ENCODE peak calls at places on chromosomes 13 and 19, in four cellular contexts. O is activated T-cell treated with anti-CD3 and anti-CD28 coated beads, Interleukin-2, amount 50 U/mL, for 1 hour; P is C1 segment of cervical spinal cord; V is NCI-H1092. M is an unnamed sample.

GRCh38 chr19:7928741-7929701 is 3.1 kb upstream of the CTXN1 start:
- DNase-seq in O (peak), V (no peak), P (no peak), M (peak)

GRCh38 chr13:36880961-36881360 is 39.1 kb downstream of the SMAD9 start:
- DNase-seq in O (no peak), P (no peak), V (no peak), M (no peak)

GRCh38 chr19:41085748-41086415 is 2.4 kb upstream of the CYP2A13 start:
- DNase-seq in O (no peak), V (no peak), P (no peak), M (no peak)

GRCh38 chr13:62293081-62293480 is 877.4 kb upstream of the PCDH20 start:
- DNase-seq in V (no peak), O (no peak), P (no peak), M (no peak)

GRCh38 chr13:27372896-27373295 is 51.5 kb upstream of the GTF3A start:
- DNase-seq in P (no peak), O (no peak), V (peak), M (peak)

GRCh38 chr13:33111414-33112110 is 95.3 kb downstream of the KL start:
- DNase-seq in V (no peak), P (no peak), O (no peak), M (no peak)

GRCh38 chr19:956747-957451 is 27.2 kb upstream of the WDR18 start:
- DNase-seq in O (no peak), P (no peak), V (no peak), M (no peak)

GRCh38 chr19:56966225-56966696 is 125.7 kb upstream of the PEG3 start:
- DNase-seq in O (no peak), V (no peak), P (no peak), M (no peak)

GRCh38 chr19:42831221-42832019 is 48.1 kb downstream of the PSG1 start:
- DNase-seq in O (no peak), P (no peak), V (no peak), M (no peak)

GRCh38 chr13:107937841-107938240 is 277.5 kb downstream of the LIG4 start:
- DNase-seq in V (no peak), O (no peak), P (no peak), M (no peak)

GRCh38 chr13:36454121-36454520 is 21.8 kb downstream of the CCNA1 start:
- DNase-seq in V (no peak), O (no peak), P (no peak), M (no peak)

GRCh38 chr13:110856941-110857835 is 57.7 kb downstream of the ANKRD10 start:
- DNase-seq in O (no peak), V (no peak), P (no peak), M (no peak)

GRCh38 chr13:50437252-50437651 is 406.2 kb downstream of the DLEU7 start:
- DNase-seq in O (no peak), V (no peak), P (no peak), M (no peak)

GRCh38 chr19:54882758-54883157 is 8.7 kb downstream of the FCAR start:
- DNase-seq in P (no peak), O (no peak), V (no peak), M (no peak)

GRCh38 chr19:10353793-10354391 is 14.5 kb upstream of the ICAM3 start:
- DNase-seq in P (no peak), O (peak), V (no peak), M (no peak)

GRCh38 chr13:27171244-27171829 is at the start of gene USP12:
- DNase-seq in P (peak), V (peak), O (no peak), M (peak)

GRCh38 chr13:30376426-30377311 is 45.6 kb upstream of the UBE2L5 start:
- DNase-seq in O (peak), P (no peak), V (no peak), M (peak)

GRCh38 chr13:110509971-110510786 is 51.3 kb downstream of the RAB20 start:
- DNase-seq in P (no peak), V (no peak), O (no peak), M (no peak)

GRCh38 chr13:109509154-109509905 is 277.1 kb downstream of the IRS2 start:
- DNase-seq in P (no peak), O (no peak), V (no peak), M (no peak)

GRCh38 chr13:99733346-99733745 is 232.1 kb downstream of the TM9SF2 start:
- DNase-seq in V (no peak), O (no peak), P (no peak), M (no peak)

GRCh38 chr19:31515931-31516330 is 166.7 kb upstream of the TSHZ3 start:
- DNase-seq in V (no peak), O (no peak), P (no peak), M (no peak)

GRCh38 chr13:108609353-108609752 is 20.1 kb upstream of the MYO16 start:
- DNase-seq in O (no peak), V (no peak), P (no peak), M (no peak)

GRCh38 chr13:71801781-71802180 is 65.2 kb downstream of the DACH1 start:
- DNase-seq in P (no peak), O (no peak), V (peak), M (peak)

GRCh38 chr13:101916108-101916757 is 463.8 kb downstream of the ITGBL1 start:
- DNase-seq in P (no peak), V (peak), O (no peak), M (peak)

GRCh38 chr19:47390533-47391488 is 28.5 kb downstream of the MEIS3 start:
- DNase-seq in O (no peak), P (no peak), V (no peak), M (no peak)

GRCh38 chr13:98998831-98999634 is 21.2 kb upstream of the DOCK9 start:
- DNase-seq in P (no peak), O (peak), V (no peak), M (no peak)

GRCh38 chr19:17625980-17626379 is 62.2 kb downstream of the UNC13A start:
- DNase-seq in V (no peak), P (no peak), O (no peak), M (no peak)

GRCh38 chr19:43438291-43439162 is 23.8 kb downstream of the TEX101 start:
- DNase-seq in V (no peak), O (peak), P (no peak), M (no peak)

GRCh38 chr13:37640499-37640898 is 41.9 kb upstream of the POSTN start:
- DNase-seq in V (peak), O (no peak), P (no peak), M (no peak)

GRCh38 chr19:35592226-35592625 is 6.3 kb downstream of the PMIS2 start:
- DNase-seq in P (no peak), V (no peak), O (no peak), M (no peak)

GRCh38 chr19:18122860-18123795 is 25.6 kb downstream of the MAST3 start:
- DNase-seq in V (no peak), P (no peak), O (no peak), M (no peak)

GRCh38 chr19:49340069-49340864 is 5.1 kb downstream of the CD37 start:
- DNase-seq in O (no peak), V (no peak), P (no peak), M (peak)

GRCh38 chr19:6212403-6213265 is 67.1 kb downstream of the MLLT1 start:
- DNase-seq in P (no peak), O (no peak), V (no peak), M (no peak)

GRCh38 chr13:66859934-66860867 is 369.9 kb downstream of the PCDH9 start:
- DNase-seq in O (no peak), V (no peak), P (no peak), M (no peak)

GRCh38 chr19:6220385-6221191 is 59.2 kb downstream of the MLLT1 start:
- DNase-seq in O (no peak), V (no peak), P (no peak), M (no peak)

GRCh38 chr19:39405930-39406655 is 554 bp upstream of the ZFP36 start:
- DNase-seq in V (no peak), O (peak), P (no peak), M (no peak)